ENCODE peak calls at places on chromosomes 12 and 14, in four cellular contexts. One of them, this sample, is unnamed.

GRCh38 chr12:120453977-120454376 is 7.7 kb downstream of the GATC start:
- DNase-seq in HCT116: no peak
- DNase-seq in HepG2: peak; percentile 45
- DNase-seq in K562: peak; percentile 46
- DNase-seq in this sample: no peak

GRCh38 chr14:50249118-50249775 is 17.9 kb upstream of the SOS2 start:
- DNase-seq in HCT116: no peak
- DNase-seq in HepG2: no peak
- DNase-seq in K562: no peak
- DNase-seq in this sample: no peak

GRCh38 chr14:67729072-67729561 is 27.4 kb downstream of the RDH12 start:
- DNase-seq in HCT116: no peak
- DNase-seq in HepG2: peak; percentile 28
- DNase-seq in K562: no peak
- DNase-seq in this sample: no peak

GRCh38 chr12:127632431-127632830 is 634.5 kb upstream of the TMEM132C start:
- DNase-seq in HCT116: no peak
- DNase-seq in HepG2: no peak
- DNase-seq in K562: no peak
- DNase-seq in this sample: no peak

GRCh38 chr14:68625366-68626090 is 167.3 kb downstream of the ZFP36L1 start:
- DNase-seq in HCT116: no peak
- DNase-seq in HepG2: no peak
- DNase-seq in K562: no peak
- DNase-seq in this sample: no peak

GRCh38 chr14:73253721-73254120 is 16.4 kb downstream of the PAPLN start:
- DNase-seq in HCT116: no peak
- DNase-seq in HepG2: no peak
- DNase-seq in K562: no peak
- DNase-seq in this sample: no peak

GRCh38 chr14:38490273-38490672 is 234.4 kb upstream of the CLEC14A start:
- DNase-seq in HCT116: no peak
- DNase-seq in HepG2: no peak
- DNase-seq in K562: no peak
- DNase-seq in this sample: no peak

GRCh38 chr14:71931492-71932228 is 569 bp upstream of the RGS6 start:
- DNase-seq in HCT116: no peak
- DNase-seq in HepG2: no peak
- DNase-seq in K562: no peak
- DNase-seq in this sample: no peak

GRCh38 chr12:28316067-28316466 is 125.8 kb downstream of the CCDC91 start:
- DNase-seq in HCT116: no peak
- DNase-seq in HepG2: no peak
- DNase-seq in K562: no peak
- DNase-seq in this sample: no peak

GRCh38 chr14:74583689-74584434 is 28.2 kb downstream of the LTBP2 start:
- DNase-seq in HCT116: peak; percentile 69
- DNase-seq in HepG2: no peak
- DNase-seq in K562: no peak
- DNase-seq in this sample: no peak
- TF ChIP-seq SIN3A in HCT116: no peak
- TF ChIP-seq SIN3A in HepG2: no peak
- TF ChIP-seq SIN3A in K562: no peak
- TF ChIP-seq SIN3A in this sample: no peak

GRCh38 chr12:94174576-94174975 is 26.2 kb downstream of the PLXNC1 start:
- DNase-seq in HCT116: no peak
- DNase-seq in HepG2: no peak
- DNase-seq in K562: no peak
- DNase-seq in this sample: no peak

GRCh38 chr12:94171595-94171930 is 23.2 kb downstream of the PLXNC1 start:
- DNase-seq in HCT116: no peak
- DNase-seq in HepG2: no peak
- DNase-seq in K562: no peak
- DNase-seq in this sample: no peak

GRCh38 chr12:94173660-94174265 is 25.4 kb downstream of the PLXNC1 start:
- DNase-seq in HCT116: no peak
- DNase-seq in HepG2: no peak
- DNase-seq in K562: no peak
- DNase-seq in this sample: no peak

GRCh38 chr12:94172031-94172430 is 23.7 kb downstream of the PLXNC1 start:
- DNase-seq in HCT116: no peak
- DNase-seq in HepG2: peak; percentile 15
- DNase-seq in K562: no peak
- DNase-seq in this sample: no peak

GRCh38 chr12:94172973-94173372 is 24.6 kb downstream of the PLXNC1 start:
- DNase-seq in HCT116: no peak
- DNase-seq in HepG2: peak; percentile 94
- DNase-seq in K562: no peak
- DNase-seq in this sample: no peak
- TF ChIP-seq TCF7L2 in HCT116: no peak
- TF ChIP-seq TCF7L2 in HepG2: no peak
- TF ChIP-seq TCF7L2 in K562: no peak
- TF ChIP-seq TCF7L2 in this sample: no peak

DNA sequence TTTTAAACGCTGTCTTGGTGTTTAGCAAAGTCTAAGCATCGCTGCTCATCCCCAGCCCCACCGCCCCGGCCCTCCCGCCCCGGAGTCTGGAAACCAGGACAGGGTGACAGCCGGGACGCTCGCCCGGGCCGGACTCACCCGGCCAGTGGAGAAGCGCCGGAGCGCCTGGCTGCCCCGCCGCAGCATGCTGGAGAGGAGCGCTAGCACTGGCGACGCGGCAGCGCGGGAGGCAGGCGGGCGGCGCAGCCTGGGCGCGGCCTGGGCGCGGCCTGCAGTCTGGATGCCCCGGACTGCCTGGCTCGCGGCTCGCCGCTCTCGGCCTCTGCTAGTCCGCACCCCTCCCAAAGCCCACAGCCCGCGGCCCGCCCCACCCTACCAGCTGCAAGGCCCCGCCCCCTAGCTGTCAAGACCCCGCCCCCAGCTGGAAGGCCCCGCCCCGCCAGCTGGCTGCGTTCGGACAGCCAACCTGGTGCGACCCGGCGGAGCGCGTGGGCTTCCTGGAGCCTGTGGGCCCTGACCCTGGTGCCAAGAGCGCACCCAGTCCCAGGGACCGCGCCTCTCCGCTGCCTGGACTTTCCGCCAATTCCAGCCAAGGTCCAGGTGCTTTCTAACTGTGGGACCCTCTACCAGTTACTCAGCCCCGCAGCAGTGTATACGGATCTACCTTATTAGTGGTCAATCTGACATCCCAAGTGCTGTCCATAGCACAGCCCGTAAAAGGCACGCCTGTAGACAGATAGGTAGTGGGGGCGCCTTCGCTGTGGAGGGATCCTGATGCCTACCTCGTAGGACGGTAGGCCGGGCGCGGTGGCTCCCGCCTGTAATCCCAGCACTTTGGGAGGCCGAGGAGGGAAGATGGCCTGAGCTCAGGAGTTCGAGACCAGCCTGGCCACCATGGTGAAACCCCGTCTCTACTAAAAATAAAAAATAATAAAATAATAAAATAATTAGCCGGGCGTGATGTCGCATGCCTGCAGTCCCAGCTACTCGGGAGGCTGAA is at the start of gene ALDH1L2:
- DNase-seq in HCT116: peak; percentile 35
- DNase-seq in HepG2: peak; percentile 15
- DNase-seq in K562: peak; percentile 83
- DNase-seq in this sample: no peak
- H3K27ac ChIP-seq in HCT116: no peak within 1 kb of the TSS
- H3K27ac ChIP-seq in HepG2: no peak within 1 kb of the TSS
- H3K27ac ChIP-seq in K562: peak within 1 kb of the TSS; percentile 50
- H3K27ac ChIP-seq in this sample: peak within 1 kb of the TSS; percentile 35

DNA sequence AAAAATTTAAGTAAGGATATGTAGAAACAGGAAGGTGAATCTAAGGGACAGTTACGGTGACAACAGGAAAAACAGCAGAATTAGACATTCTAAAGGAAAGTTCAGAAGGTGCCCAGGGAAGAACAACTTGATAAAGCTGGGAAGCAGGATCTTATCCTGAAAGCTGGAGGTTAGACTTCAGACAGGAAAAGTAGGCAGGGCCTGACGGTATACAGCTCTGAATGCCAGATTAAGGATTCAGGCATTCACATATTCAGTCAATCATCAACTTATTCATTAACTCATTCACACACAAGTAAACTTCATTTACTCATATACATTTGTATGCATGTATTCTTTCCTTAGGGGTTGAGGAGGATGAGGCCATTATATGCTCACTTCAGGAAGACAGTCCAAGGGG is 81.3 kb downstream of the RALGAPA1 start:
- DNase-seq in HCT116: no peak
- DNase-seq in HepG2: no peak
- DNase-seq in K562: no peak
- DNase-seq in this sample: no peak
- TF ChIP-seq SIN3A in HCT116: no peak
- TF ChIP-seq SIN3A in HepG2: no peak
- TF ChIP-seq SIN3A in K562: no peak
- TF ChIP-seq SIN3A in this sample: no peak

GRCh38 chr14:100523536-100524025 is 63.6 kb downstream of the BEGAIN start:
- DNase-seq in HCT116: no peak
- DNase-seq in HepG2: no peak
- DNase-seq in K562: no peak
- DNase-seq in this sample: no peak
- TF ChIP-seq TCF7L2 in HCT116: no peak
- TF ChIP-seq TCF7L2 in HepG2: no peak
- TF ChIP-seq TCF7L2 in K562: no peak
- TF ChIP-seq TCF7L2 in this sample: no peak

GRCh38 chr14:65821224-65821753 is 408.8 kb downstream of the FUT8 start:
- DNase-seq in HCT116: no peak
- DNase-seq in HepG2: no peak
- DNase-seq in K562: no peak
- DNase-seq in this sample: no peak
- H3K27ac ChIP-seq in HCT116: no peak overlapping the region
- H3K27ac ChIP-seq in HepG2: no peak overlapping the region
- H3K27ac ChIP-seq in K562: no peak overlapping the region
- H3K27ac ChIP-seq in this sample: no peak overlapping the region

DNA sequence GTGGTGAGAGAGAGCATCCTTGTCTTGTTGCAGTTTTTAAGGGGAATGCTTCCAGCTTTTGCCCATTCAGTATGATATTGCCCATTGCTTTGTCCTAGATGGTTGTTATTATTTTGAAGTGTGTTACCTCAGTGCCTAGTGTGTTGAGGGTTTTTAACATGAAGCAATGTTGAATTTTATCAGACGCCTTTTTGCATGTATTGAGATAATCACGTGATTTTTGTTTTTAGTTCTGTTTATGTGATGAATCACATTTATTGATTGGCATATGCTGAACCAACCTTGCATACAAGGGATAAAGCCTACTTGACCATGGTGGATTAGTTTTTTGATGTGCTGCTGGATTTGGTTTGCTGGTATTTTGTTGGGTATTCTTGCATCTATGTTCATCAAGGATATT is 302.3 kb upstream of the G2E3 start:
- DNase-seq in HCT116: no peak
- DNase-seq in HepG2: no peak
- DNase-seq in K562: no peak
- DNase-seq in this sample: no peak
- TF ChIP-seq SIN3A in HCT116: no peak
- TF ChIP-seq SIN3A in HepG2: no peak
- TF ChIP-seq SIN3A in K562: no peak
- TF ChIP-seq SIN3A in this sample: no peak

DNA sequence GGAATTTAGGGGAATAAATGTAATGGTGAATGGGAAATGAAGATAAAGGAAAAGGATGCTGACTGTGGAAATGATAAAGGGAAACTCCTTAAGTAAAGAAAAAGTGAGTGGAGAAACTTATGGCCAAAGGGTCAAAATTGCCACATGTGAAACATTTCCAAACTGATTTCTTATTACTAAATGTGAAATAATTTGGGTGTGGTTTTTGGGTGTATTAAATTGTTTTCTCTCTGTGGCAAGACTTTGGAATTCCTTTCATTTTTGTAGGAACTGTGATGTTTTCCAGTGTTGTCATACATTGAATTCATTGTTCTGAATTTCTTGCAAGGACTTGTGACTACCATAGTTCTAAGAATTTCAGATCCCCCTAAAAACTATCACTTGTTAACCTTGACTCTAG is 1891.5 kb upstream of the SEL1L start:
- DNase-seq in HCT116: no peak
- DNase-seq in HepG2: no peak
- DNase-seq in K562: no peak
- DNase-seq in this sample: no peak
- TF ChIP-seq TCF7L2 in HCT116: no peak
- TF ChIP-seq TCF7L2 in HepG2: no peak
- TF ChIP-seq TCF7L2 in K562: no peak
- TF ChIP-seq TCF7L2 in this sample: no peak

DNA sequence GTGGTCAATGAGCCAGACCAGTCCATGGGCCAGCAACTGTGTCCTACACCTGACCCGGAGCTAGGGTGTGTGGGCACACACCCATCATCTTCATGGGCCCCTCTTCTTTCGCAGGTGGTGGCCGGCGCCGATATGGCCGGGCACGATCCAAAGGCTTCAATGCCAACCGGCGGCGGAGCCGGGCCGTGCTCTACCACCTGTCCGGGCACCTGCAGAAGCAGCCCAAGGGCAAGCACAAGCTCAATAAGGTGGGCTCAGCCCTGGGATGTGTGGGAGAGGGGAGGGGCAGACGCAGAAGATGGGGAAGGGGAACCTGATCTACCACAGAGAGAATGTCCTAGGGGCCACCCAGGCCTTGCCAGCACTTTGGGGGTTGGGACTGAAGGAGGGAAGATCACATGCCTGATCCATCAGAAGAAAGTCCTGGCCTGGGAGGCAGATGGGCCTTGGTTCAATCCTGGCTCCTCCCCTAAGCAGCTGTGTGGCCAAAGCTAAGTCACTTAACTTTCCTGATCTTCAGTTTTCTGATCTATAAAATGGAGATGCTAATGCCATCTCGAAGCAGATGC is 3.8 kb downstream of the KCNH3 start:
- DNase-seq in HCT116: no peak
- DNase-seq in HepG2: no peak
- DNase-seq in K562: no peak
- DNase-seq in this sample: no peak
- H3K27ac ChIP-seq in HCT116: no peak overlapping the region
- H3K27ac ChIP-seq in HepG2: no peak overlapping the region
- H3K27ac ChIP-seq in K562: no peak overlapping the region
- H3K27ac ChIP-seq in this sample: no peak overlapping the region

GRCh38 chr12:32863128-32863527 is 33.4 kb downstream of the PKP2 start:
- DNase-seq in HCT116: no peak
- DNase-seq in HepG2: no peak
- DNase-seq in K562: no peak
- DNase-seq in this sample: no peak

GRCh38 chr12:32859389-32859788 is 37.2 kb downstream of the PKP2 start:
- DNase-seq in HCT116: no peak
- DNase-seq in HepG2: no peak
- DNase-seq in K562: no peak
- DNase-seq in this sample: no peak

GRCh38 chr12:32864731-32865130 is 31.8 kb downstream of the PKP2 start:
- DNase-seq in HCT116: no peak
- DNase-seq in HepG2: no peak
- DNase-seq in K562: no peak
- DNase-seq in this sample: no peak

GRCh38 chr12:32854716-32855115 is 41.9 kb downstream of the PKP2 start:
- DNase-seq in HCT116: no peak
- DNase-seq in HepG2: no peak
- DNase-seq in K562: no peak
- DNase-seq in this sample: no peak

GRCh38 chr12:32860182-32860581 is 36.4 kb downstream of the PKP2 start:
- DNase-seq in HCT116: no peak
- DNase-seq in HepG2: no peak
- DNase-seq in K562: no peak
- DNase-seq in this sample: no peak
- TF ChIP-seq SIN3A in HCT116: no peak
- TF ChIP-seq SIN3A in HepG2: no peak
- TF ChIP-seq SIN3A in K562: no peak
- TF ChIP-seq SIN3A in this sample: no peak